ENCODE peak calls at places on chromosomes 1 and 21, in ten cellular contexts. G is WTC11, J is kidney epithelial cell, E is thoracic aorta, I is glutamatergic neuron, M is tibial artery, W is OCI-LY7, T is body of pancreas, L is IMR-90, P is foreskin fibroblast. B is an unnamed sample.

GRCh38 chr1:165376041-165376810 is 19.7 kb upstream of the LMX1A start:
- DNase-seq in G (peak), J (peak), E (peak), I (peak), M (peak), W (no peak), T (peak), L (peak), P (peak), B (no peak)

GRCh38 chr1:191959856-191960255 is 198.4 kb upstream of the RGS18 start:
- DNase-seq in G (no peak), J (no peak), E (no peak), I (no peak), M (no peak), W (no peak), T (no peak), L (no peak), P (no peak), B (no peak)

GRCh38 chr1:195550071-195550862 is 1058.0 kb downstream of the KCNT2 start:
- DNase-seq in G (no peak), J (no peak), E (no peak), I (no peak), M (no peak), W (no peak), T (no peak), L (no peak), P (no peak), B (no peak)

GRCh38 chr1:192474080-192474683 is 101.4 kb upstream of the RGS1 start:
- DNase-seq in G (no peak), J (no peak), E (no peak), I (no peak), M (no peak), W (peak), T (no peak), L (peak), P (peak), B (peak)

GRCh38 chr1:204680461-204680860 is 5.1 kb downstream of the LRRN2 start:
- DNase-seq in G (no peak), J (no peak), E (no peak), I (no peak), M (no peak), W (no peak), T (no peak), L (no peak), P (no peak), B (no peak)

GRCh38 chr21:36321325-36322082 is 1.5 kb downstream of the MORC3 start:
- DNase-seq in G (no peak), J (no peak), E (no peak), I (peak), M (no peak), W (peak), T (peak), L (peak), P (peak), B (no peak)

GRCh38 chr1:5555853-5556252 is 436.4 kb downstream of the NPHP4 start:
- DNase-seq in G (no peak), J (no peak), E (no peak), I (no peak), M (no peak), W (no peak), T (no peak), L (no peak), P (no peak), B (no peak)

GRCh38 chr1:216926681-216927080 is 203.5 kb upstream of the ESRRG start:
- DNase-seq in G (no peak), J (no peak), E (no peak), I (no peak), M (no peak), W (no peak), T (no peak), L (no peak), P (peak), B (no peak)

GRCh38 chr1:31576201-31576669 is at the start of gene TINAGL1:
- DNase-seq in G (peak), J (no peak), E (no peak), I (no peak), M (no peak), W (no peak), T (peak), L (no peak), P (peak), B (no peak)

GRCh38 chr1:9112961-9113880 is 15.7 kb downstream of the GPR157 start:
- DNase-seq in G (no peak), J (no peak), E (no peak), I (no peak), M (no peak), W (no peak), T (no peak), L (peak), P (no peak), B (no peak)

GRCh38 chr1:209207701-209208286 is 375.7 kb upstream of the CAMK1G start:
- DNase-seq in G (peak), J (peak), E (no peak), I (peak), M (peak), W (peak), T (peak), L (peak), P (peak), B (peak)

GRCh38 chr1:30111431-30111830 is 612.0 kb downstream of the MATN1 start:
- DNase-seq in G (peak), J (peak), E (no peak), I (peak), M (no peak), W (peak), T (peak), L (peak), P (peak), B (peak)

GRCh38 chr1:248807067-248807737 is 18.5 kb downstream of the SH3BP5L start:
- DNase-seq in G (peak), J (no peak), E (no peak), I (peak), M (no peak), W (peak), T (peak), L (peak), P (peak), B (peak)

GRCh38 chr1:240701412-240701811 is 89.5 kb upstream of the GREM2 start:
- DNase-seq in G (no peak), J (peak), E (no peak), I (no peak), M (no peak), W (no peak), T (no peak), L (peak), P (peak), B (no peak)

DNA sequence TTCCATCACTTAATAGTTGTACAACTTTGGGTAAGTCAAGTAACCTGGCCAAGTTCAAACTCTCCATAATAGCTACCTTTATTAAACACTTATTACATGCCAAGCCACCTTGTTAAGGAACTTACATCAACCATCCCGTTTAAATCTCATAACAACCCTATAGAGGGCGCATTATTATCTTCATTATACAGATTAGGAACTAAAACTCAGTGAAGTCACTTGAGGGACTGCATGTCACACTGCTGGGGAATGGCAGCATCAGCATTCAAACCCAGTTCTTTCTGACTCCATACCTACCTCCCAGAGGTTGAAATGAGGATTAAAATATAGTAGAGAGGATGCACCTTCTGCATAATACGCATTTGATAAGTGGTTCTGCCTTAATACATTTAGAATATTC is 47.1 kb upstream of the PLA2G2C start:
- DNase-seq in G (no peak), J (no peak), E (no peak), I (no peak), M (no peak), W (peak), T (no peak), L (peak), P (peak), B (peak)
- TF ChIP-seq CTCF in G (no peak), J (no peak), E (no peak), I (peak), M (no peak), W (peak), T (no peak), L (peak), P (peak), B (peak)

GRCh38 chr1:178011864-178012476 is 42.1 kb upstream of the SEC16B start:
- DNase-seq in G (no peak), J (no peak), E (no peak), I (no peak), M (no peak), W (no peak), T (no peak), L (no peak), P (no peak), B (no peak)
- TF ChIP-seq CTCF in G (no peak), J (no peak), E (no peak), I (no peak), M (no peak), W (no peak), T (no peak), L (no peak), P (no peak), B (no peak)

GRCh38 chr1:228691926-228692325 is 43.4 kb upstream of the RHOU start:
- DNase-seq in G (no peak), J (peak), E (no peak), I (no peak), M (no peak), W (peak), T (peak), L (peak), P (peak), B (peak)
- TF ChIP-seq CTCF in G (peak), J (peak), E (peak), I (peak), M (peak), W (peak), T (peak), L (peak), P (no peak), B (peak)

GRCh38 chr21:18840239-18840638 is 436.7 kb upstream of the TMPRSS15 start:
- DNase-seq in G (peak), J (no peak), E (no peak), I (no peak), M (no peak), W (peak), T (no peak), L (no peak), P (no peak), B (no peak)
- TF ChIP-seq CTCF in G (peak), J (peak), E (no peak), I (peak), M (no peak), W (peak), T (no peak), L (no peak), P (no peak), B (no peak)

DNA sequence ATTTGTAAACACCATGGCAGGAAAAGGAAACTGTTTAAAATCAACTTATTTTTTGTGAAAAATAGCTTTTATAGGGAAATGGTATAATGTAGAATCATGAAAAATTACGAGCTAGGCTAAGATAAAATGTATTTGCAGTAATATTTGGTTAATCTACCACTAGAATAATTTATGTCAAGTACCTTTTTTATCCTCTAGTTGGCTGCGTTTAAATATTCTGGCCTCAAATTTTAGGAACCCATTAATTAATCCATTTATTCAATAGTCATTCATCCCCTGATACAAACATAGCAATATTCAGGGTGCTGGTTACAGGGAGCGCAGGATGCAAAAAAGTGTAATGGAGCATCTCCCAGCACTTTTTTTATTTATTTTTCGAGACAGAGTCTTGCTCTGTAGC is 8.6 kb upstream of the IER5 start:
- DNase-seq in G (no peak), J (no peak), E (no peak), I (no peak), M (no peak), W (no peak), T (no peak), L (no peak), P (no peak), B (no peak)
- TF ChIP-seq CTCF in G (no peak), J (no peak), E (no peak), I (peak), M (no peak), W (no peak), T (no peak), L (no peak), P (no peak), B (no peak)

GRCh38 chr1:55289614-55290013 is 74.5 kb upstream of the USP24 start:
- DNase-seq in G (no peak), J (no peak), E (no peak), I (no peak), M (no peak), W (no peak), T (no peak), L (no peak), P (no peak), B (no peak)

GRCh38 chr1:55286851-55287602 is 71.9 kb upstream of the USP24 start:
- DNase-seq in G (no peak), J (no peak), E (no peak), I (no peak), M (no peak), W (no peak), T (no peak), L (peak), P (no peak), B (no peak)

GRCh38 chr1:55287732-55288131 is 72.6 kb upstream of the USP24 start:
- DNase-seq in G (no peak), J (no peak), E (no peak), I (no peak), M (no peak), W (no peak), T (no peak), L (no peak), P (no peak), B (no peak)

GRCh38 chr1:55289042-55289441 is 73.9 kb upstream of the USP24 start:
- DNase-seq in G (no peak), J (no peak), E (no peak), I (no peak), M (no peak), W (no peak), T (no peak), L (no peak), P (no peak), B (no peak)

DNA sequence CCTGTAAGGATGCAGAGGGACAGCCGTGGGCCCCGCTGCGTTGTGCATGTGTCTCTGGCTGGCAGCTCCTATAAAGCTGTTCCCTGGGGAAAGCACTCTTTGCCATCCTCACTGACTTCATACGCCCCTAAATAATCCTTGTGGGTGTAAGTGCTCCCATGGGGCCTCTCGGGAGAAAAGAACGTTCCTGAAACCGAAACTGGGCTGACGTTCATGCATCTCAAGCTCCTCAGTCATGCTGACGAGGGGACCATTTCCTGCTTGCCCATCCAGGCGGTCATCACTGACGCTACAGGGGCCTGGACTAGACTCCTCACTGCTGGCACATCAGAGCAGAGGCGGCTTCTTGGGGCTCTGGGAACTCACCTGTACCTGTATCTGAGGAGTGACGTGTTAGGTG is 73.1 kb upstream of the USP24 start:
- DNase-seq in G (no peak), J (no peak), E (no peak), I (no peak), M (peak), W (peak), T (no peak), L (no peak), P (no peak), B (peak)
- TF ChIP-seq CTCF in G (no peak), J (no peak), E (no peak), I (no peak), M (no peak), W (no peak), T (no peak), L (no peak), P (no peak), B (no peak)

GRCh38 chr1:193552274-193552673 is 365.9 kb upstream of the B3GALT2 start:
- DNase-seq in G (no peak), J (no peak), E (no peak), I (no peak), M (no peak), W (no peak), T (no peak), L (no peak), P (no peak), B (no peak)

GRCh38 chr1:193549067-193549466 is 362.7 kb upstream of the B3GALT2 start:
- DNase-seq in G (no peak), J (no peak), E (no peak), I (no peak), M (no peak), W (no peak), T (no peak), L (no peak), P (no peak), B (no peak)

GRCh38 chr1:193558491-193559028 is 372.1 kb upstream of the B3GALT2 start:
- DNase-seq in G (no peak), J (peak), E (no peak), I (no peak), M (peak), W (no peak), T (peak), L (peak), P (peak), B (no peak)

GRCh38 chr1:193556042-193556441 is 369.6 kb upstream of the B3GALT2 start:
- DNase-seq in G (no peak), J (no peak), E (no peak), I (no peak), M (no peak), W (no peak), T (no peak), L (no peak), P (no peak), B (no peak)

DNA sequence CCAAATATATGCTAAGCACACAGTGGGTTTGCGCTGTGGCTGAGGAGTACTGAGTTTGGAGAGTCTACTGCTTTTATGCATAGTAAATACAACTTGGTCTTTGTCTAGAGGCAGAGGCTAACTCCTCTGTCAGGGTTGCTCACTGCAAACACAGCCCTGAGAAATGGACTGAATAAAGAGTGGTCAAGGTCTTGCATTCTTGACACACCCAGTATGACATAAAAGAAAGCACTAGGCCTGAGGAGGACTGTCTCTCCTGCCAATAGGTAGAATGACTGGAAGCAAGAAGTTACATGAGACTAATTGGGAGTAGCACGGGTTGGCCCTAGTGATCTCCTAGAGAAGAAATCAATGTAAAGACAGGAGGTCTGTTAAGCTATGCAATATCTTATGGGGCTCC is 367.1 kb upstream of the B3GALT2 start:
- DNase-seq in G (no peak), J (no peak), E (no peak), I (no peak), M (no peak), W (no peak), T (no peak), L (no peak), P (no peak), B (no peak)
- TF ChIP-seq CTCF in G (no peak), J (no peak), E (no peak), I (no peak), M (no peak), W (no peak), T (no peak), L (no peak), P (no peak), B (no peak)

B was measured in GM10248.